ENCODE peak calls at places on chromosomes 12 and 14, in five cellular contexts. D is endothelial cell of umbilical vein, I is spleen, B is body of pancreas, N is A549. L is an unnamed sample.

GRCh38 chr14:104659764-104660523 is 29.5 kb upstream of the INF2 start:
- DNase-seq in I (peak; percentile 84), D (no peak), B (no peak), N (no peak), L (peak; percentile 79)

GRCh38 chr12:116336542-116337065 is 59.1 kb upstream of the MED13L start:
- DNase-seq in I (peak; percentile 78), B (no peak), D (no peak), N (peak; percentile 70), L (peak; percentile 80)

GRCh38 chr12:57614948-57615500 is 3.8 kb downstream of the ARHGEF25 start:
- DNase-seq in I (no peak), D (no peak), B (no peak), N (no peak), L (no peak)

GRCh38 chr14:34699873-34700621 is 14.3 kb downstream of the CFL2 start:
- DNase-seq in D (peak; percentile 93), I (no peak), N (peak; percentile 90), B (no peak), L (no peak)

GRCh38 chr12:100857971-100858370 is 63.4 kb downstream of the ANO4 start:
- DNase-seq in I (no peak), N (no peak), B (no peak), D (no peak), L (no peak)

GRCh38 chr14:56005580-56006053 is 112.6 kb upstream of the PELI2 start:
- DNase-seq in N (no peak), B (no peak), D (no peak), I (no peak), L (no peak)

GRCh38 chr14:103737432-103738045 is 21.9 kb downstream of the ZFYVE21 start:
- DNase-seq in B (no peak), N (no peak), I (peak; percentile 41), D (no peak), L (no peak)

GRCh38 chr12:67748761-67749075 is 100.2 kb downstream of the DYRK2 start:
- DNase-seq in B (no peak), D (no peak), I (no peak), N (peak; percentile 33), L (no peak)

GRCh38 chr12:92597997-92598396 is 104.8 kb upstream of the PLEKHG7 start:
- DNase-seq in I (no peak), N (peak; percentile 38), D (no peak), B (no peak), L (no peak)

GRCh38 chr12:57727758-57728395 is 10.7 kb downstream of the AGAP2 start:
- DNase-seq in B (no peak), I (no peak), D (no peak), N (no peak), L (no peak)

GRCh38 chr12:45216297-45216982 is 545 bp downstream of the ANO6 start:
- DNase-seq in N (peak; percentile 59), D (peak; percentile 67), B (peak; percentile 50), I (peak; percentile 90), L (peak; percentile 75)

GRCh38 chr14:33165144-33165925 is 226.7 kb downstream of the NPAS3 start:
- DNase-seq in N (no peak), D (no peak), I (no peak), B (no peak), L (peak; percentile 2)

GRCh38 chr12:122947352-122947792 is 18.9 kb downstream of the ABCB9 start:
- DNase-seq in B (peak; percentile 42), N (no peak), D (peak; percentile 15), I (no peak), L (no peak)

GRCh38 chr14:60893916-60894315 is 87.0 kb downstream of the TRMT5 start:
- DNase-seq in B (no peak), N (no peak), D (no peak), I (no peak), L (no peak)

GRCh38 chr14:89428556-89429196 is 11.6 kb upstream of the FOXN3 start:
- DNase-seq in B (no peak), D (no peak), N (no peak), I (peak; percentile 79), L (no peak)

GRCh38 chr12:93990832-93991748 is 157.3 kb upstream of the PLXNC1 start:
- DNase-seq in B (no peak), N (peak; percentile 48), D (no peak), I (no peak), L (peak; percentile 18)

GRCh38 chr14:67630186-67630585 is 10.5 kb downstream of the ARG2 start:
- DNase-seq in I (no peak), D (no peak), N (no peak), B (no peak), L (no peak)

GRCh38 chr12:117318591-117318990 is 42.8 kb downstream of the NOS1 start:
- DNase-seq in N (no peak), B (no peak), D (no peak), I (peak; percentile 34), L (no peak)

GRCh38 chr12:6765634-6766581 is at the start of gene PTMS:
- DNase-seq in D (peak; percentile 81), B (peak; percentile 65), I (peak; percentile 84), N (peak; percentile 99), L (peak; percentile 59)

GRCh38 chr12:93191956-93192355 is 185.8 kb upstream of the NUDT4 start:
- DNase-seq in B (no peak), D (no peak), I (no peak), N (no peak), L (no peak)

GRCh38 chr12:93115646-93116045 is 186.6 kb upstream of the EEA1 start:
- DNase-seq in D (peak; percentile 55), I (no peak), B (no peak), N (no peak), L (no peak)

GRCh38 chr12:25994252-25994651 is 35.8 kb downstream of the RASSF8 start:
- DNase-seq in I (no peak), B (no peak), N (no peak), D (no peak), L (no peak)

GRCh38 chr12:21815306-21816062 is 41.0 kb upstream of the KCNJ8 start:
- DNase-seq in D (no peak), N (no peak), I (no peak), B (no peak), L (no peak)

GRCh38 chr12:21823581-21823980 is 49.1 kb upstream of the KCNJ8 start:
- DNase-seq in I (peak; percentile 70), D (no peak), N (no peak), B (peak; percentile 14), L (no peak)

GRCh38 chr12:21818627-21819026 is 44.1 kb upstream of the KCNJ8 start:
- DNase-seq in N (no peak), D (no peak), I (no peak), B (no peak), L (no peak)

GRCh38 chr12:21819236-21819635 is 44.7 kb upstream of the KCNJ8 start:
- DNase-seq in D (no peak), I (no peak), B (no peak), N (no peak), L (no peak)

GRCh38 chr12:21819678-21820077 is 45.2 kb upstream of the KCNJ8 start:
- DNase-seq in B (no peak), D (no peak), N (no peak), I (no peak), L (no peak)
- TF ChIP-seq POLR2A in B (no peak), D (no peak), N (no peak), I (no peak), L (no peak)

GRCh38 chr14:72649603-72650227 is 244.2 kb downstream of the DPF3 start:
- DNase-seq in I (no peak), B (no peak), D (no peak), N (no peak), L (no peak)
- H3K4me3 ChIP-seq in I (no peak overlapping the region), B (no peak overlapping the region), D (no peak overlapping the region), N (no peak overlapping the region), L (no peak overlapping the region)

GRCh38 chr12:108699955-108700563 is 31.3 kb downstream of the CORO1C start:
- DNase-seq in D (peak; percentile 94), N (no peak), I (no peak), B (no peak), L (no peak)
- TF ChIP-seq POLR2A in D (no peak), N (no peak), I (no peak), B (no peak), L (no peak)

DNA sequence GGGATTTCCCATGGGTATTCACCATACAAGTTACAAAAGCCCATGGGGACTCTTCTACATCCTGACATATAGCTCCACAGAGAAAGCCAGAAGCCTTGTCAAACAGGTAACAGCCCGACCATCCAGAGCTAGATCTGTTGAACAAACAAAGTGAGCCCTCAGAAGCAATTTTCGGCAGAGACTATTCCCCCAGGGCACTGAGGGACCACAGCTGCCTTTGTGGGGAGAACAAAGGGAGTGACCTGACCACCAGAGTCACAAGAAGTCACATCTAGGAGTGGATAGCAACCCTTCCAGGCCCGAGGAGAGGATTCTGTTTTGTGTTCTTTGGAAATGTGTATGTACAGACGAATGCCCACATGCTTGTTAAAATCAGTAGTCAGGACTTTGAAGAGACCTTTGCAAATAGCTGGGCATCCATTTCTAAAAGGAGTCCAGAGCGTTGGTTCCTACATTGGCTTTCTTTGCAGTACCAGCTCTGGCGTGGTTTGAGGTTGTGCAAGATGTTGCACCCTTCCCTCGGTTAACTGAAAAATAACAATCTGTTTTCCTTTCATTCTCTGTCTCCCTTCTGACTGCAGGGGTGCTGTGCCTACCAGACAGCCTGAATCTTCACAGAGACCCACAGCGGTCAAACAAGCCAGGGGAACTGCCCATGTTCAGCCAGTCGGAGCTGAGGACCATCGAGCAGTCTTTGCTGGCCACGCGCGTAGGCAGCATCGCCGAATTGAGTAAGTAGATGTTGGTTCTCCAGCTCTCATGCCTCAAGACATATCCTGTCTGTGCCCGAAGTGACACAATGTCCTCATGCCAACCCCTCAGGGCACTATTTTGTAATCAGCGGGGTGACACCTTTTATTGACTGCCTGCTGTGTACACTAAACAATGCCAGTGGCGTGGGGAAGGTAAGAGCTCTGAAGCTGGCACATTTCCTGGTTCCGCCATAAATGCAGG is 165.4 kb upstream of the PWP1 start:
- DNase-seq in N (no peak), B (no peak), I (no peak), D (no peak), L (peak; percentile 85)
- H3K4me3 ChIP-seq in N (no peak overlapping the region), B (no peak overlapping the region), I (no peak overlapping the region), D (no peak overlapping the region), L (peak overlapping the region; percentile 53)

DNA sequence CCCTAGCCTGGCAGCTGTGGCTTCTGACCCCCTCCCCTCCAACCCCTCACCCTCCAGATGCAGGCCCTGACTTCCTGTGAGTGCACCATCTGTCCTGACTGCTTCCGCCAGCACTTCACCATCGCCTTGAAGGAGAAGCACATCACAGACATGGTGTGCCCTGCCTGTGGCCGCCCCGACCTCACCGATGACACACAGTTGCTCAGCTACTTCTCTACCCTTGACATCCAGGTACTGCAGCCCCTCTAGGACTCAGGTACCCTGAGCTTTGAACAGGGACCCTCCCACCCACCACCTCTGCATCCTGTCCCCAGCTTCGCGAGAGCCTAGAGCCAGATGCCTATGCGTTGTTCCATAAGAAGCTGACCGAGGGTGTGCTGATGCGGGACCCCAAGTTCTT is 6.0 kb upstream of the IRF9 start:
- DNase-seq in N (no peak), B (no peak), I (peak; percentile 54), D (no peak), L (no peak)
- TF ChIP-seq POLR2A in N (no peak), B (no peak), I (no peak), D (no peak), L (no peak)